ENCODE peak calls at places on chromosomes 2 and 18, in ten cellular contexts. U is HCEC 1CT; M is stimulated activated CD4-positive, alpha-beta T cell treated with anti-CD3 and anti-CD28 coated beads, Interleukin-15, amount 100 ng/mL, for 24 hours; L is AML-193; N is GM10248; A is T follicular helper cell; Q is HT1080; S is H4; O is psoas muscle; T is activated CD4-positive, alpha-beta memory T cell treated with anti-CD3 and anti-CD28 coated beads for 36 hours. E is an unnamed sample.

GRCh38 chr2:46644690-46645385 is 165.5 kb downstream of the TMEM247 start:
- DNase-seq in L (no peak), A (no peak), Q (no peak), T (no peak), M (no peak), S (peak), O (no peak), N (no peak), U (peak), E (peak)

GRCh38 chr2:2639251-2640139 is 308.4 kb upstream of the MYT1L start:
- DNase-seq in O (no peak), Q (no peak), U (no peak), T (no peak), L (no peak), S (no peak), N (no peak), A (no peak), M (no peak), E (no peak)

GRCh38 chr2:11744631-11745394 is 1.6 kb upstream of the LPIN1 start:
- DNase-seq in L (no peak), O (no peak), A (no peak), S (peak), Q (peak), M (peak), N (no peak), T (peak), U (peak), E (peak)

GRCh38 chr2:172489682-172490081 is 62.3 kb downstream of the ITGA6 start:
- DNase-seq in Q (no peak), M (no peak), U (peak), S (no peak), N (no peak), O (no peak), L (no peak), A (no peak), T (no peak), E (peak)

GRCh38 chr18:80249217-80250093 is 2.1 kb upstream of the PARD6G start:
- DNase-seq in L (no peak), Q (peak), N (no peak), S (no peak), M (no peak), A (no peak), U (no peak), O (no peak), T (no peak), E (peak)

GRCh38 chr2:181470815-181471214 is 13.6 kb downstream of the ITGA4 start:
- DNase-seq in N (no peak), M (no peak), O (no peak), U (no peak), T (no peak), S (no peak), L (no peak), Q (no peak), A (no peak), E (no peak)

GRCh38 chr2:18117592-18117991 is 239.1 kb downstream of the KCNS3 start:
- DNase-seq in Q (peak), A (no peak), N (peak), O (no peak), U (peak), M (peak), T (peak), L (peak), S (peak), E (peak)

GRCh38 chr2:213279961-213280360 is 4.3 kb upstream of the SPAG16 start:
- DNase-seq in U (no peak), Q (no peak), A (no peak), L (no peak), S (no peak), N (no peak), T (no peak), O (no peak), M (no peak), E (peak)

GRCh38 chr2:16251511-16252205 is 311.3 kb downstream of the MYCN start:
- DNase-seq in S (no peak), O (no peak), Q (no peak), L (no peak), N (no peak), A (no peak), M (no peak), U (no peak), T (no peak), E (no peak)

GRCh38 chr2:235106874-235107639 is 155.2 kb downstream of the SH3BP4 start:
- DNase-seq in N (peak), M (peak), A (no peak), U (peak), T (peak), O (peak), L (no peak), S (peak), Q (peak), E (peak)

GRCh38 chr2:23492941-23493340 is 108.0 kb downstream of the KLHL29 start:
- DNase-seq in L (no peak), N (no peak), M (no peak), O (no peak), U (no peak), Q (no peak), S (no peak), T (no peak), A (no peak), E (peak)

GRCh38 chr2:21676676-21677075 is 552.9 kb downstream of the TDRD15 start:
- DNase-seq in T (no peak), Q (peak), M (no peak), O (no peak), S (no peak), N (no peak), U (no peak), A (no peak), L (no peak), E (peak)

GRCh38 chr2:105538840-105539239 is 140.0 kb upstream of the FHL2 start:
- DNase-seq in Q (no peak), M (no peak), S (no peak), N (no peak), A (no peak), O (no peak), L (no peak), U (no peak), T (no peak), E (no peak)

GRCh38 chr18:14949800-14950415 is 201.9 kb downstream of the ANKRD30B start:
- DNase-seq in T (no peak), U (no peak), S (no peak), A (no peak), O (no peak), N (no peak), M (no peak), Q (no peak), L (no peak), E (no peak)

GRCh38 chr2:168210216-168210897 is 37.0 kb downstream of the STK39 start:
- DNase-seq in N (no peak), Q (no peak), A (no peak), L (no peak), U (peak), S (no peak), T (peak), O (no peak), M (no peak), E (no peak)

GRCh38 chr2:176565641-176566323 is 296.5 kb downstream of the MTX2 start:
- DNase-seq in O (peak), U (peak), M (no peak), N (no peak), S (no peak), T (no peak), A (no peak), L (no peak), Q (no peak), E (peak)

GRCh38 chr2:241502281-241502680 is 6.1 kb downstream of the STK25 start:
- DNase-seq in M (no peak), L (no peak), N (no peak), S (no peak), A (no peak), O (no peak), T (no peak), Q (no peak), U (no peak), E (no peak)

GRCh38 chr2:160736629-160737028 is 243.0 kb upstream of the RBMS1 start:
- DNase-seq in Q (peak), S (peak), N (no peak), A (no peak), U (peak), O (no peak), L (no peak), T (no peak), M (no peak), E (peak)

GRCh38 chr2:219908538-219908937 is 281.1 kb downstream of the SLC4A3 start:
- DNase-seq in A (no peak), S (no peak), M (no peak), O (no peak), L (no peak), N (no peak), T (no peak), Q (no peak), U (no peak), E (no peak)